ENCODE peak calls at places on chromosomes 11 and 22, in eight cellular contexts. Y, T, L, X, I, G, D and A are unnamed samples.
A peak's percentile ranks its signal among the peaks of the same experiment; 100 is the strongest.

GRCh38 chr11:60396790-60397189 is 531 bp downstream of the MS4A14 start:
- DNase-seq in Y (no peak), T (no peak), L (no peak), X (no peak), I (no peak), G (no peak), D (no peak), A (no peak)

GRCh38 chr11:71490731-71491390 is 36.2 kb upstream of the KRTAP5-7 start:
- DNase-seq in Y (no peak), T (no peak), L (no peak), X (no peak), I (no peak), G (no peak), D (no peak), A (no peak)

GRCh38 chr11:110161061-110161460 is 67.9 kb downstream of the ZC3H12C start:
- DNase-seq in Y (no peak), T (no peak), L (no peak), X (no peak), I (no peak), G (no peak), D (no peak), A (no peak)

GRCh38 chr11:62983536-62984199 is 1.1 kb downstream of the SLC22A6 start:
- DNase-seq in Y (no peak), T (no peak), L (no peak), X (no peak), I (no peak), G (no peak), D (no peak), A (no peak)

GRCh38 chr22:39498368-39498767 is 3.7 kb upstream of the MIEF1 start:
- DNase-seq in Y (peak; percentile 92), T (no peak), L (no peak), X (no peak), I (no peak), G (no peak), D (no peak), A (no peak)

GRCh38 chr22:17767236-17768065 is 6.8 kb downstream of the BID start:
- DNase-seq in Y (no peak), T (no peak), L (no peak), X (no peak), I (no peak), G (no peak), D (no peak), A (peak; percentile 49)

GRCh38 chr22:42602470-42602869 is 12.2 kb downstream of the POLDIP3 start:
- DNase-seq in Y (no peak), T (no peak), L (no peak), X (no peak), I (no peak), G (no peak), D (no peak), A (no peak)

GRCh38 chr11:90204832-90205646 is 17.8 kb downstream of the CHORDC1 start:
- DNase-seq in Y (peak; percentile 72), T (no peak), L (peak; percentile 66), X (peak; percentile 45), I (no peak), G (peak; percentile 48), D (no peak), A (peak; percentile 45)

GRCh38 chr11:44596541-44597276 is 31.2 kb downstream of the CD82 start:
- DNase-seq in Y (no peak), T (peak; percentile 64), L (no peak), X (no peak), I (peak; percentile 29), G (no peak), D (no peak), A (no peak)

GRCh38 chr11:12187399-12187798 is 77.0 kb downstream of the MICAL2 start:
- DNase-seq in Y (no peak), T (no peak), L (peak; percentile 64), X (no peak), I (no peak), G (peak; percentile 90), D (no peak), A (no peak)

GRCh38 chr22:48079505-48080295 is 1317.2 kb downstream of the TBC1D22A start:
- DNase-seq in Y (no peak), T (peak; percentile 85), L (no peak), X (no peak), I (no peak), G (no peak), D (no peak), A (no peak)

GRCh38 chr11:117744471-117745280 is 52.3 kb downstream of the DSCAML1 start:
- DNase-seq in Y (no peak), T (no peak), L (no peak), X (no peak), I (no peak), G (no peak), D (no peak), A (no peak)

GRCh38 chr22:17112491-17113042 is 8.6 kb downstream of the TMEM121B start:
- DNase-seq in Y (no peak), T (no peak), L (no peak), X (no peak), I (no peak), G (no peak), D (no peak), A (no peak)

GRCh38 chr22:44276706-44277403 is 35.9 kb downstream of the SHISAL1 start:
- DNase-seq in Y (no peak), T (no peak), L (no peak), X (no peak), I (no peak), G (no peak), D (no peak), A (no peak)

GRCh38 chr11:1218256-1218787 is 4.5 kb upstream of the MUC5B start:
- DNase-seq in Y (no peak), T (no peak), L (no peak), X (no peak), I (no peak), G (no peak), D (no peak), A (no peak)

GRCh38 chr11:34192481-34193401 is 87.3 kb downstream of the NAT10 start:
- DNase-seq in Y (no peak), T (no peak), L (peak; percentile 93), X (peak; percentile 90), I (no peak), G (peak; percentile 86), D (peak; percentile 17), A (no peak)

GRCh38 chr11:87036756-87037449 is 831 bp upstream of the TMEM135 start:
- DNase-seq in Y (no peak), T (no peak), L (no peak), X (no peak), I (no peak), G (no peak), D (no peak), A (peak; percentile 2)

GRCh38 chr11:7418916-7419315 is 66.4 kb upstream of the OLFML1 start:
- DNase-seq in Y (no peak), T (no peak), L (no peak), X (no peak), I (no peak), G (no peak), D (no peak), A (no peak)

GRCh38 chr11:114259124-114259526 is 37.1 kb upstream of the NNMT start:
- DNase-seq in Y (no peak), T (no peak), L (no peak), X (no peak), I (no peak), G (no peak), D (no peak), A (no peak)

GRCh38 chr22:29270475-29271271 is 2.6 kb downstream of the EWSR1 start:
- DNase-seq in Y (no peak), T (no peak), L (peak; percentile 58), X (no peak), I (no peak), G (peak; percentile 29), D (no peak), A (no peak)

GRCh38 chr11:9138612-9139579 is 47.5 kb upstream of the SCUBE2 start:
- DNase-seq in Y (peak; percentile 98), T (peak; percentile 21), L (peak; percentile 95), X (peak; percentile 91), I (no peak), G (peak; percentile 64), D (no peak), A (no peak)

GRCh38 chr11:43905788-43906187 is 25.2 kb downstream of the ALKBH3 start:
- DNase-seq in Y (peak; percentile 33), T (no peak), L (peak; percentile 17), X (no peak), I (no peak), G (no peak), D (peak; percentile 20), A (no peak)

GRCh38 chr11:9142732-9143131 is 51.3 kb upstream of the SCUBE2 start:
- DNase-seq in Y (no peak), T (no peak), L (no peak), X (no peak), I (no peak), G (no peak), D (peak; percentile 88), A (no peak)